ENCODE peak calls at places on chromosomes 4 and X, in ten cellular contexts. Q, G, E, N, T, L, W, A, K and J are unnamed samples.
A peak's percentile ranks its signal among the peaks of the same experiment; 100 is the strongest.

GRCh38 chr4:154314248-154314647 is 177.4 kb downstream of the DCHS2 start:
- DNase-seq in Q (peak; percentile 25), G (no peak), E (no peak), N (no peak), T (peak; percentile 61), L (peak; percentile 36), W (no peak), A (no peak), K (no peak), J (no peak)

GRCh38 chr4:26248647-26249046 is 72.2 kb upstream of the RBPJ start:
- DNase-seq in Q (peak; percentile 81), G (no peak), E (no peak), N (no peak), T (peak; percentile 93), L (no peak), W (peak; percentile 46), A (no peak), K (peak; percentile 41), J (peak; percentile 65)

GRCh38 chr4:153159016-153159415 is 45.2 kb upstream of the TRIM2 start:
- DNase-seq in Q (no peak), G (no peak), E (no peak), N (no peak), T (peak; percentile 11), L (no peak), W (no peak), A (no peak), K (no peak), J (no peak)

GRCh38 chr4:16261313-16261878 is 35.1 kb upstream of the TAPT1 start:
- DNase-seq in Q (no peak), G (no peak), E (no peak), N (no peak), T (no peak), L (no peak), W (no peak), A (no peak), K (no peak), J (no peak)

GRCh38 chr4:86118696-86119095 is 241.2 kb downstream of the MAPK10 start:
- DNase-seq in Q (no peak), G (no peak), E (no peak), N (no peak), T (no peak), L (no peak), W (no peak), A (no peak), K (no peak), J (no peak)

GRCh38 chrX:132954323-132954722 is 4.1 kb downstream of the HS6ST2 start:
- DNase-seq in Q (no peak), G (no peak), E (no peak), N (no peak), T (no peak), L (no peak), W (no peak), A (no peak), K (no peak), J (no peak)

GRCh38 chrX:104565791-104566687 is at the start of gene IL1RAPL2:
- DNase-seq in Q (peak; percentile 10), G (peak; percentile 38), E (no peak), N (peak; percentile 77), T (peak; percentile 27), L (peak; percentile 83), W (peak; percentile 49), A (peak; percentile 53), K (no peak), J (no peak)

GRCh38 chr4:5678977-5679376 is 29.4 kb downstream of the EVC2 start:
- DNase-seq in Q (no peak), G (no peak), E (no peak), N (no peak), T (no peak), L (no peak), W (no peak), A (no peak), K (no peak), J (no peak)

GRCh38 chr4:149999485-150000074 is 78.7 kb upstream of the DCLK2 start:
- DNase-seq in Q (peak; percentile 81), G (peak; percentile 36), E (no peak), N (no peak), T (peak; percentile 91), L (peak; percentile 64), W (peak; percentile 34), A (no peak), K (no peak), J (peak; percentile 68)

GRCh38 chr4:55993994-55994657 is 45.4 kb downstream of the CEP135 start:
- DNase-seq in Q (no peak), G (no peak), E (no peak), N (no peak), T (no peak), L (no peak), W (no peak), A (no peak), K (no peak), J (no peak)

GRCh38 chr4:152458801-152459302 is 77.0 kb downstream of the FBXW7 start:
- DNase-seq in Q (no peak), G (no peak), E (no peak), N (no peak), T (peak; percentile 62), L (no peak), W (no peak), A (no peak), K (no peak), J (no peak)

GRCh38 chrX:72620550-72621145 is 48.0 kb upstream of the HDAC8 start:
- DNase-seq in Q (peak; percentile 90), G (peak; percentile 55), E (no peak), N (no peak), T (peak; percentile 93), L (no peak), W (no peak), A (peak; percentile 54), K (peak; percentile 21), J (peak; percentile 90)

GRCh38 chr4:40256329-40256728 is 59.5 kb downstream of the RHOH start:
- DNase-seq in Q (no peak), G (no peak), E (no peak), N (no peak), T (no peak), L (no peak), W (no peak), A (no peak), K (no peak), J (no peak)

DNA sequence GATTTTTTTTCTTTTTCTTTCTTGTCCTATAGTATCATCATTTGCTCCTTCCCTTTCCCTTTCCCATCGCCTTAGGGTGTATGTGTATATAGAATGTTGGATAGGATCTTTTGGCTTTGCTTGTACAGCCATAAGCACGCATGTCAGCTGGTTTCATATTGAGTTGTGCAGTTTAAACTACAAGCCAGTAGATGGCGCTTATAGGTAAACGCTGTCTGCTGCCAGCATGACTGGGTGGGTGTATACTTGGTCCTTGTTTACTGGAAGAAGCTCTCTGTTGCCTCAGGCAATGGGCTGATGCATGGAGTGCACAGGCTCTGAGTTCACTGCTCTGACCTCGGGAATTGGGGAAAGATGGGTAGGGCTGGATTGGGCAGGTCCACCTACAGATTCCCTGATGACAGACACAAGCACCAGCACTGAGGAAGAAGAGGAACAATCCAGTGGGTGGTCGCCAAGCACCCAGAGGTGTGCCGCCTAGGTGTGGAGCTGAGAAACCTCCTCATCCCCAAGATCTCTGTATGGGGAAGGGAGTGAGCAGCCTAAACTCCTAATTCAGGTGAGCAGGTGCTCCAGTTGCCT is 831.5 kb downstream of the STIM2 start:
- DNase-seq in Q (peak; percentile 36), G (no peak), E (no peak), N (no peak), T (peak; percentile 63), L (peak; percentile 40), W (peak; percentile 15), A (no peak), K (no peak), J (peak; percentile 36)
- TF ChIP-seq CTCF in Q (peak; percentile 65), G (no peak), E (no peak), N (peak; percentile 49), T (peak; percentile 59), L (peak; percentile 71), W (peak; percentile 67), A (no peak), K (no peak), J (peak; percentile 79)

GRCh38 chrX:103357871-103358270 is 1.6 kb downstream of the TCEAL9 start:
- DNase-seq in Q (no peak), G (no peak), E (no peak), N (no peak), T (no peak), L (no peak), W (no peak), A (no peak), K (no peak), J (no peak)
- H3K4me3 ChIP-seq in Q (peak overlapping the region; percentile 89), G (no peak overlapping the region), E (no peak overlapping the region), N (peak overlapping the region; percentile 61), T (peak overlapping the region; percentile 82), L (peak overlapping the region; percentile 84), W (peak overlapping the region; percentile 69), A (no peak overlapping the region), K (no peak overlapping the region), J (peak overlapping the region; percentile 69)

DNA sequence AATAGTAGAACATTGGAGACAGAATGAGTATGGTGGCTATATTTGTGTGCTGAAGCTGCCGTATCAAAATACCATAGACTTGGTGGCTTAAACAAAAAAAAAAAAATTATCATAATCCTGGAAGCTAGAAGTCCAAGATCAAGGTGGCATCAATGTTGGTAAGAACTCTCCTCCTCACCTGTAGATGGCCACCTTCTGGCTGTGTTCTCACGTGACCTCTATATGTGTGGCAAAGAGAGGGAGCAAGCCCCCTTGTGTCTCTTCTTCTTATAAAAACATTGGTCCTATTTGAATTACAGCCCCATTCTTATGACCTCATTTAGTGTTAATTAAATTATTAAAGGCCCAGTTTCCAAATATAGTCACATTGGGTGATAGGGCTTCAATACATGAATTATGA is 1640.9 kb upstream of the PCDH7 start:
- DNase-seq in Q (no peak), G (no peak), E (no peak), N (no peak), T (no peak), L (no peak), W (no peak), A (no peak), K (no peak), J (no peak)
- TF ChIP-seq CTCF in Q (no peak), G (no peak), E (no peak), N (no peak), T (no peak), L (no peak), W (no peak), A (no peak), K (no peak), J (no peak)

GRCh38 chrX:46792826-46793195 is 33.9 kb upstream of the SLC9A7 start:
- DNase-seq in Q (no peak), G (no peak), E (no peak), N (no peak), T (no peak), L (no peak), W (no peak), A (no peak), K (no peak), J (no peak)
- H3K4me3 ChIP-seq in Q (no peak overlapping the region), G (no peak overlapping the region), E (no peak overlapping the region), N (no peak overlapping the region), T (no peak overlapping the region), L (no peak overlapping the region), W (no peak overlapping the region), A (no peak overlapping the region), K (no peak overlapping the region), J (no peak overlapping the region)

GRCh38 chrX:70769659-70770232 is 138.8 kb downstream of the TEX11 start:
- DNase-seq in Q (peak; percentile 19), G (peak; percentile 7), E (no peak), N (no peak), T (peak; percentile 13), L (no peak), W (peak; percentile 8), A (no peak), K (no peak), J (no peak)
- TF ChIP-seq CTCF in Q (peak; percentile 24), G (peak; percentile 47), E (peak; percentile 69), N (peak; percentile 44), T (peak; percentile 34), L (peak; percentile 63), W (peak; percentile 72), A (peak; percentile 23), K (no peak), J (no peak)